ENCODE peak calls at places on chromosomes 1 and 21, in eight cellular contexts. One of them, this sample, is unnamed.

GRCh38 chr1:218785928-218786327 is 387.8 kb upstream of the LYPLAL1 start:
- DNase-seq in GDM1: no peak
- DNase-seq in kidney epithelial cell: no peak
- DNase-seq in HS-5: no peak
- DNase-seq in AG08395: peak
- DNase-seq in fibroblast of villous mesenchyme: peak
- DNase-seq in GM06990: no peak
- DNase-seq in stimulated activated CD4-positive, alpha-beta T cell treated with anti-CD3 and anti-CD28 coated beads, Interleukin-4, amount 100 ng/mL, for 48 hours: no peak
- DNase-seq in this sample: no peak

GRCh38 chr1:111141803-111142202 is 1.8 kb downstream of the CEPT1 start:
- DNase-seq in fibroblast of villous mesenchyme: no peak
- DNase-seq in AG08395: no peak
- DNase-seq in GDM1: no peak
- DNase-seq in kidney epithelial cell: no peak
- DNase-seq in GM06990: no peak
- DNase-seq in HS-5: no peak
- DNase-seq in stimulated activated CD4-positive, alpha-beta T cell treated with anti-CD3 and anti-CD28 coated beads, Interleukin-4, amount 100 ng/mL, for 48 hours: no peak
- DNase-seq in this sample: no peak

GRCh38 chr1:225977937-225978748 is 21.0 kb downstream of the SDE2 start:
- DNase-seq in GM06990: no peak
- DNase-seq in kidney epithelial cell: no peak
- DNase-seq in HS-5: no peak
- DNase-seq in AG08395: no peak
- DNase-seq in fibroblast of villous mesenchyme: no peak
- DNase-seq in GDM1: no peak
- DNase-seq in stimulated activated CD4-positive, alpha-beta T cell treated with anti-CD3 and anti-CD28 coated beads, Interleukin-4, amount 100 ng/mL, for 48 hours: no peak
- DNase-seq in this sample: no peak

GRCh38 chr1:86913399-86913895 is 479 bp downstream of the SELENOF start:
- DNase-seq in fibroblast of villous mesenchyme: peak
- DNase-seq in GDM1: no peak
- DNase-seq in kidney epithelial cell: no peak
- DNase-seq in HS-5: peak
- DNase-seq in AG08395: peak
- DNase-seq in GM06990: peak
- DNase-seq in stimulated activated CD4-positive, alpha-beta T cell treated with anti-CD3 and anti-CD28 coated beads, Interleukin-4, amount 100 ng/mL, for 48 hours: peak
- DNase-seq in this sample: no peak

GRCh38 chr1:50978852-50979781 is 9.1 kb downstream of the CDKN2C start:
- DNase-seq in GDM1: no peak
- DNase-seq in GM06990: no peak
- DNase-seq in kidney epithelial cell: no peak
- DNase-seq in AG08395: peak
- DNase-seq in HS-5: no peak
- DNase-seq in fibroblast of villous mesenchyme: peak
- DNase-seq in stimulated activated CD4-positive, alpha-beta T cell treated with anti-CD3 and anti-CD28 coated beads, Interleukin-4, amount 100 ng/mL, for 48 hours: no peak
- DNase-seq in this sample: no peak

GRCh38 chr21:35503646-35504045 is 454.5 kb upstream of the RUNX1 start:
- DNase-seq in kidney epithelial cell: no peak
- DNase-seq in HS-5: no peak
- DNase-seq in fibroblast of villous mesenchyme: peak
- DNase-seq in GDM1: peak
- DNase-seq in stimulated activated CD4-positive, alpha-beta T cell treated with anti-CD3 and anti-CD28 coated beads, Interleukin-4, amount 100 ng/mL, for 48 hours: no peak
- DNase-seq in GM06990: no peak
- DNase-seq in AG08395: peak
- DNase-seq in this sample: no peak

GRCh38 chr1:8317647-8318360 is at the start of gene SLC45A1:
- DNase-seq in kidney epithelial cell: no peak
- DNase-seq in HS-5: no peak
- DNase-seq in GDM1: peak
- DNase-seq in stimulated activated CD4-positive, alpha-beta T cell treated with anti-CD3 and anti-CD28 coated beads, Interleukin-4, amount 100 ng/mL, for 48 hours: peak
- DNase-seq in GM06990: peak
- DNase-seq in fibroblast of villous mesenchyme: peak
- DNase-seq in AG08395: peak
- DNase-seq in this sample: no peak

GRCh38 chr1:180231506-180232420 is 1.7 kb downstream of the LHX4 start:
- DNase-seq in stimulated activated CD4-positive, alpha-beta T cell treated with anti-CD3 and anti-CD28 coated beads, Interleukin-4, amount 100 ng/mL, for 48 hours: no peak
- DNase-seq in kidney epithelial cell: no peak
- DNase-seq in HS-5: no peak
- DNase-seq in AG08395: peak
- DNase-seq in GDM1: no peak
- DNase-seq in fibroblast of villous mesenchyme: peak
- DNase-seq in GM06990: peak
- DNase-seq in this sample: no peak

GRCh38 chr1:182670032-182670431 is 14.4 kb downstream of the RGS8 start:
- DNase-seq in kidney epithelial cell: no peak
- DNase-seq in HS-5: no peak
- DNase-seq in stimulated activated CD4-positive, alpha-beta T cell treated with anti-CD3 and anti-CD28 coated beads, Interleukin-4, amount 100 ng/mL, for 48 hours: no peak
- DNase-seq in GDM1: no peak
- DNase-seq in fibroblast of villous mesenchyme: no peak
- DNase-seq in AG08395: no peak
- DNase-seq in GM06990: no peak
- DNase-seq in this sample: no peak

GRCh38 chr21:42737969-42738590 is 84.7 kb downstream of the PDE9A start:
- DNase-seq in GM06990: peak
- DNase-seq in AG08395: no peak
- DNase-seq in kidney epithelial cell: no peak
- DNase-seq in GDM1: peak
- DNase-seq in HS-5: no peak
- DNase-seq in stimulated activated CD4-positive, alpha-beta T cell treated with anti-CD3 and anti-CD28 coated beads, Interleukin-4, amount 100 ng/mL, for 48 hours: no peak
- DNase-seq in fibroblast of villous mesenchyme: peak
- DNase-seq in this sample: no peak

GRCh38 chr1:40030528-40031135 is 9.9 kb upstream of the CAP1 start:
- DNase-seq in stimulated activated CD4-positive, alpha-beta T cell treated with anti-CD3 and anti-CD28 coated beads, Interleukin-4, amount 100 ng/mL, for 48 hours: no peak
- DNase-seq in kidney epithelial cell: peak
- DNase-seq in HS-5: no peak
- DNase-seq in GM06990: no peak
- DNase-seq in fibroblast of villous mesenchyme: peak
- DNase-seq in AG08395: peak
- DNase-seq in GDM1: no peak
- DNase-seq in this sample: no peak

GRCh38 chr1:162215902-162216301 is 146.4 kb downstream of the NOS1AP start:
- DNase-seq in HS-5: no peak
- DNase-seq in AG08395: no peak
- DNase-seq in kidney epithelial cell: no peak
- DNase-seq in fibroblast of villous mesenchyme: no peak
- DNase-seq in stimulated activated CD4-positive, alpha-beta T cell treated with anti-CD3 and anti-CD28 coated beads, Interleukin-4, amount 100 ng/mL, for 48 hours: no peak
- DNase-seq in GDM1: no peak
- DNase-seq in GM06990: no peak
- DNase-seq in this sample: no peak

GRCh38 chr1:224300346-224300745 is 29.6 kb downstream of the NVL start:
- DNase-seq in AG08395: peak
- DNase-seq in kidney epithelial cell: peak
- DNase-seq in HS-5: peak
- DNase-seq in stimulated activated CD4-positive, alpha-beta T cell treated with anti-CD3 and anti-CD28 coated beads, Interleukin-4, amount 100 ng/mL, for 48 hours: no peak
- DNase-seq in GDM1: no peak
- DNase-seq in fibroblast of villous mesenchyme: peak
- DNase-seq in GM06990: no peak
- DNase-seq in this sample: peak

GRCh38 chr1:201026234-201026633 is 2.7 kb upstream of the KIF21B start:
- DNase-seq in kidney epithelial cell: no peak
- DNase-seq in GM06990: no peak
- DNase-seq in stimulated activated CD4-positive, alpha-beta T cell treated with anti-CD3 and anti-CD28 coated beads, Interleukin-4, amount 100 ng/mL, for 48 hours: no peak
- DNase-seq in fibroblast of villous mesenchyme: no peak
- DNase-seq in AG08395: no peak
- DNase-seq in HS-5: no peak
- DNase-seq in GDM1: no peak
- DNase-seq in this sample: no peak

GRCh38 chr1:210505601-210506564 is 177.2 kb downstream of the HHAT start:
- DNase-seq in GDM1: no peak
- DNase-seq in fibroblast of villous mesenchyme: no peak
- DNase-seq in kidney epithelial cell: no peak
- DNase-seq in HS-5: no peak
- DNase-seq in stimulated activated CD4-positive, alpha-beta T cell treated with anti-CD3 and anti-CD28 coated beads, Interleukin-4, amount 100 ng/mL, for 48 hours: no peak
- DNase-seq in AG08395: no peak
- DNase-seq in GM06990: no peak
- DNase-seq in this sample: no peak

GRCh38 chr1:76291737-76292136 is 217.2 kb downstream of the ST6GALNAC3 start:
- DNase-seq in GDM1: no peak
- DNase-seq in stimulated activated CD4-positive, alpha-beta T cell treated with anti-CD3 and anti-CD28 coated beads, Interleukin-4, amount 100 ng/mL, for 48 hours: no peak
- DNase-seq in AG08395: no peak
- DNase-seq in HS-5: no peak
- DNase-seq in fibroblast of villous mesenchyme: no peak
- DNase-seq in kidney epithelial cell: no peak
- DNase-seq in GM06990: no peak
- DNase-seq in this sample: no peak

GRCh38 chr1:59199734-59200376 is 97.0 kb upstream of the FGGY start:
- DNase-seq in stimulated activated CD4-positive, alpha-beta T cell treated with anti-CD3 and anti-CD28 coated beads, Interleukin-4, amount 100 ng/mL, for 48 hours: no peak
- DNase-seq in kidney epithelial cell: no peak
- DNase-seq in AG08395: no peak
- DNase-seq in GDM1: no peak
- DNase-seq in fibroblast of villous mesenchyme: no peak
- DNase-seq in HS-5: no peak
- DNase-seq in GM06990: no peak
- DNase-seq in this sample: no peak

GRCh38 chr1:68620575-68620974 is 123.7 kb upstream of the DEPDC1 start:
- DNase-seq in HS-5: no peak
- DNase-seq in AG08395: no peak
- DNase-seq in GDM1: no peak
- DNase-seq in kidney epithelial cell: no peak
- DNase-seq in stimulated activated CD4-positive, alpha-beta T cell treated with anti-CD3 and anti-CD28 coated beads, Interleukin-4, amount 100 ng/mL, for 48 hours: no peak
- DNase-seq in fibroblast of villous mesenchyme: no peak
- DNase-seq in GM06990: no peak
- DNase-seq in this sample: no peak

GRCh38 chr1:150922519-150922975 is 3.6 kb upstream of the SETDB1 start:
- DNase-seq in kidney epithelial cell: peak
- DNase-seq in HS-5: peak
- DNase-seq in GM06990: peak
- DNase-seq in AG08395: peak
- DNase-seq in stimulated activated CD4-positive, alpha-beta T cell treated with anti-CD3 and anti-CD28 coated beads, Interleukin-4, amount 100 ng/mL, for 48 hours: peak
- DNase-seq in GDM1: peak
- DNase-seq in fibroblast of villous mesenchyme: peak
- DNase-seq in this sample: peak

GRCh38 chr1:145979746-145980435 is 15.4 kb downstream of the POLR3GL start:
- DNase-seq in fibroblast of villous mesenchyme: no peak
- DNase-seq in GM06990: peak
- DNase-seq in GDM1: no peak
- DNase-seq in AG08395: no peak
- DNase-seq in HS-5: no peak
- DNase-seq in stimulated activated CD4-positive, alpha-beta T cell treated with anti-CD3 and anti-CD28 coated beads, Interleukin-4, amount 100 ng/mL, for 48 hours: no peak
- DNase-seq in kidney epithelial cell: no peak
- DNase-seq in this sample: no peak

GRCh38 chr1:234743866-234744581 is 134.0 kb upstream of the IRF2BP2 start:
- DNase-seq in AG08395: peak
- DNase-seq in GDM1: no peak
- DNase-seq in HS-5: no peak
- DNase-seq in fibroblast of villous mesenchyme: no peak
- DNase-seq in GM06990: no peak
- DNase-seq in kidney epithelial cell: no peak
- DNase-seq in stimulated activated CD4-positive, alpha-beta T cell treated with anti-CD3 and anti-CD28 coated beads, Interleukin-4, amount 100 ng/mL, for 48 hours: no peak
- DNase-seq in this sample: no peak

GRCh38 chr1:225466848-225467192 is 39.0 kb upstream of the LBR start:
- DNase-seq in GDM1: no peak
- DNase-seq in stimulated activated CD4-positive, alpha-beta T cell treated with anti-CD3 and anti-CD28 coated beads, Interleukin-4, amount 100 ng/mL, for 48 hours: no peak
- DNase-seq in AG08395: no peak
- DNase-seq in GM06990: no peak
- DNase-seq in kidney epithelial cell: no peak
- DNase-seq in fibroblast of villous mesenchyme: no peak
- DNase-seq in HS-5: no peak
- DNase-seq in this sample: no peak

GRCh38 chr21:45769239-45769758 is 125.8 kb downstream of the PCBP3 start:
- DNase-seq in stimulated activated CD4-positive, alpha-beta T cell treated with anti-CD3 and anti-CD28 coated beads, Interleukin-4, amount 100 ng/mL, for 48 hours: no peak
- DNase-seq in fibroblast of villous mesenchyme: no peak
- DNase-seq in kidney epithelial cell: no peak
- DNase-seq in HS-5: no peak
- DNase-seq in GDM1: no peak
- DNase-seq in AG08395: no peak
- DNase-seq in GM06990: no peak
- DNase-seq in this sample: no peak

GRCh38 chr1:154552036-154552435 is 6.4 kb downstream of the UBE2Q1 start:
- DNase-seq in HS-5: no peak
- DNase-seq in fibroblast of villous mesenchyme: no peak
- DNase-seq in AG08395: no peak
- DNase-seq in kidney epithelial cell: no peak
- DNase-seq in stimulated activated CD4-positive, alpha-beta T cell treated with anti-CD3 and anti-CD28 coated beads, Interleukin-4, amount 100 ng/mL, for 48 hours: no peak
- DNase-seq in GM06990: no peak
- DNase-seq in GDM1: no peak
- DNase-seq in this sample: no peak

GRCh38 chr1:102863704-102864103 is 244.6 kb downstream of the COL11A1 start:
- DNase-seq in HS-5: no peak
- DNase-seq in GDM1: no peak
- DNase-seq in AG08395: no peak
- DNase-seq in fibroblast of villous mesenchyme: no peak
- DNase-seq in kidney epithelial cell: no peak
- DNase-seq in stimulated activated CD4-positive, alpha-beta T cell treated with anti-CD3 and anti-CD28 coated beads, Interleukin-4, amount 100 ng/mL, for 48 hours: no peak
- DNase-seq in GM06990: no peak
- DNase-seq in this sample: no peak

GRCh38 chr1:36305915-36306209 is 306 bp upstream of the SH3D21 start:
- DNase-seq in stimulated activated CD4-positive, alpha-beta T cell treated with anti-CD3 and anti-CD28 coated beads, Interleukin-4, amount 100 ng/mL, for 48 hours: no peak
- DNase-seq in HS-5: no peak
- DNase-seq in fibroblast of villous mesenchyme: no peak
- DNase-seq in kidney epithelial cell: no peak
- DNase-seq in GM06990: no peak
- DNase-seq in AG08395: no peak
- DNase-seq in GDM1: no peak
- DNase-seq in this sample: no peak

GRCh38 chr1:215397106-215397505 is 170.0 kb upstream of the KCTD3 start:
- DNase-seq in kidney epithelial cell: no peak
- DNase-seq in fibroblast of villous mesenchyme: no peak
- DNase-seq in stimulated activated CD4-positive, alpha-beta T cell treated with anti-CD3 and anti-CD28 coated beads, Interleukin-4, amount 100 ng/mL, for 48 hours: no peak
- DNase-seq in GDM1: no peak
- DNase-seq in GM06990: no peak
- DNase-seq in AG08395: no peak
- DNase-seq in HS-5: no peak
- DNase-seq in this sample: no peak

GRCh38 chr1:185016880-185017279 is 28.5 kb upstream of the RNF2 start:
- DNase-seq in AG08395: no peak
- DNase-seq in stimulated activated CD4-positive, alpha-beta T cell treated with anti-CD3 and anti-CD28 coated beads, Interleukin-4, amount 100 ng/mL, for 48 hours: no peak
- DNase-seq in fibroblast of villous mesenchyme: no peak
- DNase-seq in kidney epithelial cell: no peak
- DNase-seq in HS-5: no peak
- DNase-seq in GM06990: no peak
- DNase-seq in GDM1: no peak
- DNase-seq in this sample: no peak

GRCh38 chr1:60063561-60063960 is 10.0 kb downstream of the C1orf87 start:
- DNase-seq in HS-5: no peak
- DNase-seq in kidney epithelial cell: no peak
- DNase-seq in GM06990: no peak
- DNase-seq in stimulated activated CD4-positive, alpha-beta T cell treated with anti-CD3 and anti-CD28 coated beads, Interleukin-4, amount 100 ng/mL, for 48 hours: no peak
- DNase-seq in AG08395: no peak
- DNase-seq in fibroblast of villous mesenchyme: no peak
- DNase-seq in GDM1: no peak
- DNase-seq in this sample: no peak

GRCh38 chr1:157145081-157145480 is 6.9 kb upstream of the ETV3 start:
- DNase-seq in AG08395: no peak
- DNase-seq in fibroblast of villous mesenchyme: no peak
- DNase-seq in GM06990: no peak
- DNase-seq in HS-5: no peak
- DNase-seq in stimulated activated CD4-positive, alpha-beta T cell treated with anti-CD3 and anti-CD28 coated beads, Interleukin-4, amount 100 ng/mL, for 48 hours: no peak
- DNase-seq in GDM1: no peak
- DNase-seq in kidney epithelial cell: no peak
- DNase-seq in this sample: no peak

GRCh38 chr1:46062651-46063319 is 69.6 kb downstream of the PIK3R3 start:
- DNase-seq in stimulated activated CD4-positive, alpha-beta T cell treated with anti-CD3 and anti-CD28 coated beads, Interleukin-4, amount 100 ng/mL, for 48 hours: peak
- DNase-seq in GDM1: no peak
- DNase-seq in AG08395: no peak
- DNase-seq in fibroblast of villous mesenchyme: peak
- DNase-seq in GM06990: no peak
- DNase-seq in HS-5: no peak
- DNase-seq in kidney epithelial cell: no peak
- DNase-seq in this sample: no peak

GRCh38 chr1:29878501-29878900 is 642.2 kb downstream of the PTPRU start:
- DNase-seq in fibroblast of villous mesenchyme: no peak
- DNase-seq in GDM1: no peak
- DNase-seq in AG08395: no peak
- DNase-seq in stimulated activated CD4-positive, alpha-beta T cell treated with anti-CD3 and anti-CD28 coated beads, Interleukin-4, amount 100 ng/mL, for 48 hours: no peak
- DNase-seq in HS-5: no peak
- DNase-seq in kidney epithelial cell: no peak
- DNase-seq in GM06990: no peak
- DNase-seq in this sample: no peak

GRCh38 chr1:21175670-21176581 is 771 bp downstream of the EIF4G3 start:
- DNase-seq in GDM1: no peak
- DNase-seq in AG08395: peak
- DNase-seq in kidney epithelial cell: no peak
- DNase-seq in GM06990: peak
- DNase-seq in stimulated activated CD4-positive, alpha-beta T cell treated with anti-CD3 and anti-CD28 coated beads, Interleukin-4, amount 100 ng/mL, for 48 hours: peak
- DNase-seq in HS-5: no peak
- DNase-seq in fibroblast of villous mesenchyme: peak
- DNase-seq in this sample: no peak

GRCh38 chr1:245258271-245258920 is 103.6 kb downstream of the KIF26B start:
- DNase-seq in GDM1: no peak
- DNase-seq in AG08395: no peak
- DNase-seq in HS-5: no peak
- DNase-seq in stimulated activated CD4-positive, alpha-beta T cell treated with anti-CD3 and anti-CD28 coated beads, Interleukin-4, amount 100 ng/mL, for 48 hours: no peak
- DNase-seq in GM06990: no peak
- DNase-seq in fibroblast of villous mesenchyme: no peak
- DNase-seq in kidney epithelial cell: peak
- DNase-seq in this sample: peak

This sample was measured in epithelial cell of proximal tubule.